ENCODE peak calls at places on chromosomes 2 and 18, in four cellular contexts. G is stimulated activated CD4-positive, alpha-beta T cell treated with anti-CD3 and anti-CD28 coated beads, TNF-alpha, amount 100 ng/mL, for 4 hours; M is ureter; E is kidney. P is an unnamed sample.

GRCh38 chr2:160635488-160635887 is 141.9 kb upstream of the RBMS1 start:
- DNase-seq in E (no peak), G (no peak), M (no peak), P (no peak)

GRCh38 chr2:229927817-229928321 is 5.6 kb downstream of the FBXO36 start:
- DNase-seq in E (no peak), G (no peak), M (no peak), P (no peak)

GRCh38 chr2:212021947-212022346 is 516.7 kb downstream of the ERBB4 start:
- DNase-seq in G (no peak), M (no peak), E (no peak), P (no peak)

GRCh38 chr2:96616535-96616934 is 21.6 kb downstream of the KANSL3 start:
- DNase-seq in G (no peak), E (no peak), M (no peak), P (no peak)

GRCh38 chr18:1014496-1014895 is 109.8 kb downstream of the ADCYAP1 start:
- DNase-seq in G (no peak), E (no peak), M (no peak), P (no peak)

GRCh38 chr2:62410015-62410453 is 96.0 kb downstream of the TMEM17 start:
- DNase-seq in E (no peak), M (no peak), G (no peak), P (no peak)

GRCh38 chr2:234950435-234950729 is 1.4 kb upstream of the SH3BP4 start:
- DNase-seq in M (no peak), G (no peak), E (no peak), P (no peak)

GRCh38 chr2:98664323-98664722 is 55.9 kb downstream of the UNC50 start:
- DNase-seq in G (no peak), M (no peak), E (no peak), P (no peak)

GRCh38 chr2:240510513-240511210 is 47.1 kb downstream of the ANKMY1 start:
- DNase-seq in G (no peak), E (peak), M (no peak), P (peak)

GRCh38 chr2:194333091-194333490 is 1323.9 kb upstream of the SLC39A10 start:
- DNase-seq in E (no peak), G (no peak), M (no peak), P (no peak)

GRCh38 chr2:53668624-53669026 is 99.0 kb upstream of the CHAC2 start:
- DNase-seq in E (no peak), M (no peak), G (no peak), P (no peak)

GRCh38 chr2:230661072-230661957 is 51.3 kb upstream of the CAB39 start:
- DNase-seq in M (no peak), G (no peak), E (no peak), P (no peak)

GRCh38 chr2:38030590-38031326 is 45.2 kb downstream of the CYP1B1 start:
- DNase-seq in G (no peak), E (no peak), M (no peak), P (no peak)

GRCh38 chr2:238381341-238382130 is 45.2 kb upstream of the ASB1 start:
- DNase-seq in G (no peak), M (no peak), E (no peak), P (no peak)

GRCh38 chr2:241109210-241110088 is 7.4 kb upstream of the MTERF4 start:
- DNase-seq in E (no peak), M (no peak), G (no peak), P (no peak)

GRCh38 chr18:50030146-50030545 is 164.8 kb downstream of the MYO5B start:
- DNase-seq in G (no peak), E (no peak), M (no peak), P (no peak)

GRCh38 chr18:74213429-74213828 is 65.1 kb downstream of the TIMM21 start:
- DNase-seq in E (no peak), G (no peak), M (no peak), P (no peak)

GRCh38 chr18:902179-902718 is 2.4 kb upstream of the ADCYAP1 start:
- DNase-seq in G (no peak), M (no peak), E (no peak), P (no peak)

P was measured in type B pancreatic cell.